ENCODE peak calls at places on chromosomes 1 and 21, in nine cellular contexts. One of them, this sample, is unnamed. For H3K36me3 and H3K4me1, the result is how much of the 10 kb centered on the place peaks cover.

GRCh38 chr21:30831194-30831765 is 1.7 kb upstream of the KRTAP7-1 start:
- DNase-seq in BE2C: peak
- DNase-seq in NT2/D1: peak
- DNase-seq in right atrium auricular region: no peak
- DNase-seq in stomach: no peak
- DNase-seq in IMR-90: no peak
- DNase-seq in Karpas-422: peak
- DNase-seq in mucosa of descending colon: no peak
- DNase-seq in HCT116: peak
- DNase-seq in this sample: peak

GRCh38 chr1:145960468-145961108 is 2.8 kb upstream of the LIX1L start:
- DNase-seq in mucosa of descending colon: peak
- DNase-seq in stomach: peak
- DNase-seq in HCT116: no peak
- DNase-seq in IMR-90: peak
- DNase-seq in BE2C: peak
- DNase-seq in NT2/D1: peak
- DNase-seq in right atrium auricular region: peak
- DNase-seq in Karpas-422: peak
- DNase-seq in this sample: peak

GRCh38 chr1:228345201-228345930 is 61.3 kb downstream of the TRIM11 start:
- DNase-seq in HCT116: no peak
- DNase-seq in stomach: no peak
- DNase-seq in IMR-90: no peak
- DNase-seq in Karpas-422: no peak
- DNase-seq in BE2C: no peak
- DNase-seq in right atrium auricular region: no peak
- DNase-seq in mucosa of descending colon: peak
- DNase-seq in NT2/D1: no peak
- DNase-seq in this sample: no peak

GRCh38 chr1:93614550-93615200 is 67.0 kb downstream of the BCAR3 start:
- DNase-seq in right atrium auricular region: no peak
- DNase-seq in mucosa of descending colon: peak
- DNase-seq in NT2/D1: no peak
- DNase-seq in HCT116: no peak
- DNase-seq in Karpas-422: no peak
- DNase-seq in BE2C: no peak
- DNase-seq in IMR-90: no peak
- DNase-seq in stomach: peak
- DNase-seq in this sample: no peak

GRCh38 chr1:46061146-46061545 is 71.3 kb downstream of the PIK3R3 start:
- DNase-seq in IMR-90: no peak
- DNase-seq in Karpas-422: no peak
- DNase-seq in NT2/D1: no peak
- DNase-seq in stomach: no peak
- DNase-seq in BE2C: no peak
- DNase-seq in right atrium auricular region: no peak
- DNase-seq in mucosa of descending colon: no peak
- DNase-seq in HCT116: no peak
- DNase-seq in this sample: no peak

GRCh38 chr1:55213885-55214213 is 1.3 kb downstream of the USP24 start:
- DNase-seq in HCT116: no peak
- DNase-seq in mucosa of descending colon: peak
- DNase-seq in NT2/D1: no peak
- DNase-seq in stomach: no peak
- DNase-seq in Karpas-422: no peak
- DNase-seq in IMR-90: no peak
- DNase-seq in right atrium auricular region: no peak
- DNase-seq in BE2C: peak
- DNase-seq in this sample: no peak

GRCh38 chr21:44092201-44092600 is 15.0 kb upstream of the PWP2 start:
- DNase-seq in IMR-90: no peak
- DNase-seq in stomach: peak
- DNase-seq in BE2C: no peak
- DNase-seq in mucosa of descending colon: no peak
- DNase-seq in right atrium auricular region: peak
- DNase-seq in Karpas-422: no peak
- DNase-seq in NT2/D1: no peak
- DNase-seq in HCT116: no peak
- DNase-seq in this sample: no peak

GRCh38 chr1:172144445-172145060 is 275.9 kb upstream of the C1orf105 start:
- DNase-seq in NT2/D1: no peak
- DNase-seq in right atrium auricular region: peak
- DNase-seq in BE2C: peak
- DNase-seq in IMR-90: peak
- DNase-seq in HCT116: no peak
- DNase-seq in mucosa of descending colon: peak
- DNase-seq in stomach: peak
- DNase-seq in Karpas-422: no peak
- DNase-seq in this sample: no peak

GRCh38 chr1:8712413-8713229 is 104.8 kb downstream of the RERE start:
- DNase-seq in right atrium auricular region: no peak
- DNase-seq in Karpas-422: no peak
- DNase-seq in IMR-90: peak
- DNase-seq in mucosa of descending colon: no peak
- DNase-seq in BE2C: no peak
- DNase-seq in NT2/D1: peak
- DNase-seq in HCT116: no peak
- DNase-seq in stomach: no peak
- DNase-seq in this sample: peak

GRCh38 chr1:182680901-182681300 is 3.5 kb downstream of the RGS8 start:
- DNase-seq in stomach: no peak
- DNase-seq in NT2/D1: no peak
- DNase-seq in IMR-90: no peak
- DNase-seq in right atrium auricular region: no peak
- DNase-seq in BE2C: no peak
- DNase-seq in mucosa of descending colon: no peak
- DNase-seq in HCT116: no peak
- DNase-seq in Karpas-422: no peak
- DNase-seq in this sample: no peak

GRCh38 chr1:56255516-56256181 is 323.7 kb downstream of the PLPP3 start:
- DNase-seq in Karpas-422: no peak
- DNase-seq in BE2C: no peak
- DNase-seq in HCT116: no peak
- DNase-seq in stomach: peak
- DNase-seq in IMR-90: peak
- DNase-seq in NT2/D1: no peak
- DNase-seq in right atrium auricular region: peak
- DNase-seq in mucosa of descending colon: peak
- DNase-seq in this sample: no peak

GRCh38 chr21:29098156-29098555 is 24.7 kb upstream of the CCT8 start:
- DNase-seq in mucosa of descending colon: no peak
- DNase-seq in BE2C: no peak
- DNase-seq in right atrium auricular region: no peak
- DNase-seq in NT2/D1: no peak
- DNase-seq in IMR-90: peak
- DNase-seq in HCT116: no peak
- DNase-seq in stomach: no peak
- DNase-seq in Karpas-422: no peak
- DNase-seq in this sample: no peak

GRCh38 chr1:83098791-83099190 is 900.1 kb downstream of the TTLL7 start:
- DNase-seq in stomach: no peak
- DNase-seq in Karpas-422: no peak
- DNase-seq in NT2/D1: no peak
- DNase-seq in right atrium auricular region: no peak
- DNase-seq in mucosa of descending colon: no peak
- DNase-seq in HCT116: no peak
- DNase-seq in BE2C: no peak
- DNase-seq in IMR-90: no peak
- DNase-seq in this sample: no peak

GRCh38 chr1:3834701-3835100 is 22.3 kb downstream of the CEP104 start:
- DNase-seq in mucosa of descending colon: no peak
- DNase-seq in right atrium auricular region: no peak
- DNase-seq in HCT116: no peak
- DNase-seq in IMR-90: no peak
- DNase-seq in stomach: no peak
- DNase-seq in NT2/D1: no peak
- DNase-seq in Karpas-422: no peak
- DNase-seq in BE2C: no peak
- DNase-seq in this sample: no peak

GRCh38 chr1:3827813-3828307 is 29.2 kb downstream of the CEP104 start:
- DNase-seq in right atrium auricular region: no peak
- DNase-seq in mucosa of descending colon: no peak
- DNase-seq in Karpas-422: no peak
- DNase-seq in IMR-90: peak
- DNase-seq in HCT116: no peak
- DNase-seq in stomach: no peak
- DNase-seq in NT2/D1: no peak
- DNase-seq in BE2C: peak
- DNase-seq in this sample: no peak

GRCh38 chr1:3836421-3836820 is 20.6 kb downstream of the CEP104 start:
- DNase-seq in BE2C: no peak
- DNase-seq in stomach: no peak
- DNase-seq in IMR-90: no peak
- DNase-seq in Karpas-422: no peak
- DNase-seq in mucosa of descending colon: no peak
- DNase-seq in HCT116: no peak
- DNase-seq in right atrium auricular region: no peak
- DNase-seq in NT2/D1: no peak
- DNase-seq in this sample: no peak

GRCh38 chr1:3837200-3837599 is 19.8 kb downstream of the CEP104 start:
- DNase-seq in stomach: no peak
- DNase-seq in mucosa of descending colon: no peak
- DNase-seq in IMR-90: no peak
- DNase-seq in HCT116: no peak
- DNase-seq in Karpas-422: no peak
- DNase-seq in BE2C: no peak
- DNase-seq in NT2/D1: no peak
- DNase-seq in right atrium auricular region: no peak
- DNase-seq in this sample: no peak

DNA sequence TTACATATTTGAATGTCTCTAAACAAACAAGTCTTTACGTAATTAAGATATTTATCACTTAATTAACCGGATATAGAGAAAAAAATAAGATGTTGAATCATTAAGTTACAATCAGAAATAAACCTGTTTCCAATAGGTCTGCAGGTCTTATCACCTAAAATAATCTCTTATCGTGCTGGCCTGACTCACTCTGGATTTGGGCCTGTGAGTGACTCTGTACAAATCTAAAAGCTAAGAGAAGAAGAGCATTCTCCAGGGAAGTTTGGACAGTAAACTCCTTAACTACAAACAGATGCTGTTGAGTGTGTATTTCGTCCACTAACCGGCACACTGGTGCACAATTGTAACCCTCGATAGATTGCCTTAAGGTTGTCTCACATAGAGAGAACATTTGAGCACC is 25.3 kb downstream of the CEP104 start:
- DNase-seq in right atrium auricular region: no peak
- DNase-seq in HCT116: no peak
- DNase-seq in stomach: no peak
- DNase-seq in Karpas-422: no peak
- DNase-seq in NT2/D1: no peak
- DNase-seq in BE2C: no peak
- DNase-seq in mucosa of descending colon: no peak
- DNase-seq in IMR-90: no peak
- DNase-seq in this sample: no peak
- H3K36me3 ChIP-seq in right atrium auricular region: half or more
- H3K36me3 ChIP-seq in HCT116: under half
- H3K36me3 ChIP-seq in stomach: under half
- H3K36me3 ChIP-seq in Karpas-422: under half
- H3K36me3 ChIP-seq in NT2/D1: half or more
- H3K36me3 ChIP-seq in BE2C: under half
- H3K36me3 ChIP-seq in mucosa of descending colon: under half
- H3K36me3 ChIP-seq in IMR-90: under half
- H3K36me3 ChIP-seq in this sample: under half

DNA sequence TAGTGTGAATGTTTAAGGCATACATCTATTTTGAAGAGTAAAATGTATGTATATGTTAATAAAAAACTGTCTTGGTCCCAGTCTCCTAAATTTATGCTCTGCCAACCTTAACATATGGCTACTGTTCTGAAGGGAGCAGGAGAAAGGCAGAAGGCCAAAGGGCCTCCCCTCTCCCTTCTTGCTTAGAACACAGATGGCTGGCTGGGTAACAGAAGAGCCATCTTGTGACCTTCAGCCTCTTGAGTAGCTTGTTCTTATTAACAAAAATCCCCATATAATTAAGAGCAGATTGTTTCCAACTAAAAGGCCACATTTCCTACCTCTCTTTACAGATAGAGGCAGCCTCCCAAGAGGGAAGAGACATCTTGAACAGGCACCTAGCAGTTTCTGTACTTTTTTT is 36.1 kb downstream of the EPB41 start:
- DNase-seq in mucosa of descending colon: no peak
- DNase-seq in right atrium auricular region: no peak
- DNase-seq in Karpas-422: no peak
- DNase-seq in IMR-90: no peak
- DNase-seq in NT2/D1: no peak
- DNase-seq in HCT116: no peak
- DNase-seq in BE2C: no peak
- DNase-seq in stomach: no peak
- DNase-seq in this sample: no peak
- H3K4me1 ChIP-seq in mucosa of descending colon: under half
- H3K4me1 ChIP-seq in right atrium auricular region: under half
- H3K4me1 ChIP-seq in Karpas-422: under half
- H3K4me1 ChIP-seq in IMR-90: under half
- H3K4me1 ChIP-seq in NT2/D1: under half
- H3K4me1 ChIP-seq in HCT116: under half
- H3K4me1 ChIP-seq in BE2C: under half
- H3K4me1 ChIP-seq in stomach: under half
- H3K4me1 ChIP-seq in this sample: half or more

GRCh38 chr1:163351912-163352311 is 30.2 kb downstream of the NUF2 start:
- DNase-seq in BE2C: no peak
- DNase-seq in HCT116: no peak
- DNase-seq in stomach: no peak
- DNase-seq in Karpas-422: no peak
- DNase-seq in mucosa of descending colon: no peak
- DNase-seq in NT2/D1: no peak
- DNase-seq in IMR-90: no peak
- DNase-seq in right atrium auricular region: no peak
- DNase-seq in this sample: no peak

GRCh38 chr1:163361123-163361934 is 39.6 kb downstream of the NUF2 start:
- DNase-seq in NT2/D1: peak
- DNase-seq in HCT116: peak
- DNase-seq in stomach: no peak
- DNase-seq in Karpas-422: peak
- DNase-seq in IMR-90: no peak
- DNase-seq in right atrium auricular region: no peak
- DNase-seq in mucosa of descending colon: no peak
- DNase-seq in BE2C: no peak
- DNase-seq in this sample: no peak

DNA sequence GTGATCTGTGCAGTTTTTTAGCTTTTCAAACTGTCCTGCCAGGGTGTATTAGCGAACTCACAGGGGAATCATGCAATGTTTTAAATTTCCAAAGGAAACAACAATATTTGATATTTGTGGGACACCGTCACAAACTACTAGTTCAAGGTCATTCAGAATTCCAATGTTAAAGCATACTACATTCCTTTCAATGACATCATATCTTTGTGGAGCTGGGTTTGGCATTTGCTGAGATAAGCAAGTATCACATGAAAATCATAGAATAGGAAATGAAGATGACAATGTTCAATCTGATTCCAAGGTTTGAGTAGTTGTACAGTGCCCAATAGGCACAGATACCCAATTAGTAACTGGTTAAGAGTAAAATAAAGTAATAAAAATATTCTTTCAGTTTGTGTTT is 35.6 kb downstream of the NUF2 start:
- DNase-seq in Karpas-422: no peak
- DNase-seq in BE2C: no peak
- DNase-seq in mucosa of descending colon: no peak
- DNase-seq in HCT116: no peak
- DNase-seq in right atrium auricular region: no peak
- DNase-seq in IMR-90: peak
- DNase-seq in NT2/D1: no peak
- DNase-seq in stomach: no peak
- DNase-seq in this sample: no peak
- H3K36me3 ChIP-seq in Karpas-422: under half
- H3K36me3 ChIP-seq in BE2C: under half
- H3K36me3 ChIP-seq in mucosa of descending colon: under half
- H3K36me3 ChIP-seq in HCT116: under half
- H3K36me3 ChIP-seq in right atrium auricular region: under half
- H3K36me3 ChIP-seq in IMR-90: under half
- H3K36me3 ChIP-seq in NT2/D1: under half
- H3K36me3 ChIP-seq in stomach: under half
- H3K36me3 ChIP-seq in this sample: under half

GRCh38 chr1:59332221-59332620 is 35.3 kb downstream of the FGGY start:
- DNase-seq in right atrium auricular region: no peak
- DNase-seq in HCT116: no peak
- DNase-seq in NT2/D1: no peak
- DNase-seq in IMR-90: peak
- DNase-seq in mucosa of descending colon: no peak
- DNase-seq in BE2C: no peak
- DNase-seq in Karpas-422: no peak
- DNase-seq in stomach: no peak
- DNase-seq in this sample: no peak
- H3K4me1 ChIP-seq in right atrium auricular region: under half
- H3K4me1 ChIP-seq in HCT116: under half
- H3K4me1 ChIP-seq in NT2/D1: under half
- H3K4me1 ChIP-seq in IMR-90: under half
- H3K4me1 ChIP-seq in mucosa of descending colon: under half
- H3K4me1 ChIP-seq in BE2C: under half
- H3K4me1 ChIP-seq in Karpas-422: under half
- H3K4me1 ChIP-seq in stomach: under half
- H3K4me1 ChIP-seq in this sample: under half

This sample was measured in CD4-positive, alpha-beta memory T cell.